ENCODE peak calls at places on chromosomes 13 and 19, in six cellular contexts. B is stimulated activated CD8-positive, alpha-beta memory T cell treated with anti-CD3 and anti-CD28 coated beads, Interleukin-15, amount 100 ng/mL, for 24 hours; O is stimulated activated CD4-positive, alpha-beta T cell treated with anti-CD3 and anti-CD28 coated beads, Interleukin-2, amount 100 ng/mL, for 48 hours; N is NCI-H187 treated with DMSO at 0.1 percent for 48 hours; K is cardiac fibroblast; Q is activated naive CD4-positive, alpha-beta T cell. S is an unnamed sample.

GRCh38 chr13:114063545-114064515 is 68.6 kb downstream of the RASA3 start:
- DNase-seq in B (no peak), O (no peak), N (no peak), K (peak), Q (no peak), S (peak)

GRCh38 chr13:85879014-85879413 is 79.8 kb upstream of the SLITRK6 start:
- DNase-seq in B (no peak), O (no peak), N (no peak), K (no peak), Q (no peak), S (no peak)

GRCh38 chr19:8504171-8504570 is 1.7 kb upstream of the PRAM1 start:
- DNase-seq in B (no peak), O (no peak), N (no peak), K (no peak), Q (no peak), S (no peak)

GRCh38 chr13:52707375-52707774 is 32.2 kb downstream of the CNMD start:
- DNase-seq in B (no peak), O (no peak), N (no peak), K (no peak), Q (no peak), S (no peak)

GRCh38 chr19:55300821-55301458 is 17.1 kb downstream of the BRSK1 start:
- DNase-seq in B (no peak), O (no peak), N (no peak), K (no peak), Q (no peak), S (no peak)

GRCh38 chr13:37715606-37716015 is 117.0 kb upstream of the POSTN start:
- DNase-seq in B (no peak), O (no peak), N (no peak), K (peak), Q (no peak), S (no peak)

GRCh38 chr13:101989798-101990350 is 412.0 kb downstream of the FGF14 start:
- DNase-seq in B (no peak), O (no peak), N (no peak), K (no peak), Q (no peak), S (no peak)

GRCh38 chr19:7737215-7737614 is 5.3 kb upstream of the CLEC4G start:
- DNase-seq in B (no peak), O (no peak), N (no peak), K (no peak), Q (no peak), S (no peak)

GRCh38 chr19:18541992-18542935 is 1.1 kb downstream of the FKBP8 start:
- DNase-seq in B (no peak), O (no peak), N (no peak), K (peak), Q (no peak), S (no peak)

GRCh38 chr19:2584002-2584401 is 108.1 kb downstream of the GADD45B start:
- DNase-seq in B (no peak), O (no peak), N (no peak), K (no peak), Q (no peak), S (no peak)

GRCh38 chr13:60398949-60399589 is 2.0 kb downstream of the TDRD3 start:
- DNase-seq in B (no peak), O (no peak), N (no peak), K (peak), Q (no peak), S (no peak)

GRCh38 chr13:98103531-98103930 is 39.4 kb upstream of the FARP1 start:
- DNase-seq in B (no peak), O (no peak), N (no peak), K (no peak), Q (no peak), S (no peak)

GRCh38 chr13:89695343-89696257 is 1651.9 kb upstream of the MIR17HG start:
- DNase-seq in B (no peak), O (peak), N (peak), K (peak), Q (no peak), S (no peak)

GRCh38 chr13:24664726-24665409 is 15.3 kb upstream of the ATP12A start:
- DNase-seq in B (no peak), O (no peak), N (no peak), K (no peak), Q (no peak), S (peak)

GRCh38 chr19:40381321-40381720 is 8.7 kb downstream of the HIPK4 start:
- DNase-seq in B (no peak), O (no peak), N (no peak), K (no peak), Q (no peak), S (no peak)

GRCh38 chr13:103878891-103879605 is 812.8 kb upstream of the SLC10A2 start:
- DNase-seq in B (no peak), O (no peak), N (no peak), K (peak), Q (no peak), S (no peak)

GRCh38 chr19:15303105-15303780 is 29.1 kb downstream of the BRD4 start:
- DNase-seq in B (no peak), O (no peak), N (no peak), K (no peak), Q (no peak), S (no peak)

GRCh38 chr19:694481-695349 is 537 bp downstream of the PRSS57 start:
- DNase-seq in B (no peak), O (no peak), N (no peak), K (no peak), Q (no peak), S (no peak)

GRCh38 chr13:37657134-37657533 is 58.6 kb upstream of the POSTN start:
- DNase-seq in B (no peak), O (no peak), N (no peak), K (peak), Q (no peak), S (no peak)

GRCh38 chr13:112943309-112944125 is 25.5 kb upstream of the MCF2L start:
- DNase-seq in B (no peak), O (peak), N (no peak), K (peak), Q (no peak), S (peak)

GRCh38 chr19:32651729-32652140 is 23.2 kb downstream of the ANKRD27 start:
- DNase-seq in B (no peak), O (no peak), N (no peak), K (peak), Q (no peak), S (no peak)

GRCh38 chr19:38564981-38565685 is 52.6 kb downstream of the MAP4K1 start:
- DNase-seq in B (no peak), O (no peak), N (no peak), K (no peak), Q (no peak), S (peak)

GRCh38 chr19:58538257-58539168 is 5.4 kb upstream of the TRIM28 start:
- DNase-seq in B (no peak), O (no peak), N (no peak), K (peak), Q (no peak), S (peak)

GRCh38 chr19:2750739-2751437 is 11.1 kb upstream of the SLC39A3 start:
- DNase-seq in B (no peak), O (no peak), N (no peak), K (no peak), Q (no peak), S (no peak)

GRCh38 chr19:34109596-34109995 is 62.7 kb upstream of the LSM14A start:
- DNase-seq in B (no peak), O (no peak), N (no peak), K (no peak), Q (no peak), S (no peak)

GRCh38 chr19:44807162-44807561 is 1.7 kb upstream of the BCAM start:
- DNase-seq in B (no peak), O (no peak), N (no peak), K (no peak), Q (no peak), S (no peak)

GRCh38 chr19:38559428-38560401 is 58.0 kb downstream of the MAP4K1 start:
- DNase-seq in B (no peak), O (no peak), N (no peak), K (no peak), Q (no peak), S (no peak)

GRCh38 chr13:112454648-112455334 is 78.6 kb downstream of the SPACA7 start:
- DNase-seq in B (no peak), O (no peak), N (no peak), K (no peak), Q (no peak), S (no peak)